ENCODE peak calls at places on chromosomes 5 and 9, in ten cellular contexts. B, G, N, U, L, F, J, S, P and Z are unnamed samples.

GRCh38 chr9:32518276-32518675 is 7.7 kb downstream of the RIGI start:
- DNase-seq in U (no peak), P (no peak), L (no peak), S (no peak), N (no peak), F (no peak), G (no peak), J (no peak), B (no peak), Z (no peak)

GRCh38 chr9:129382281-129383004 is 204.4 kb upstream of the IER5L start:
- DNase-seq in J (no peak), S (no peak), L (no peak), G (no peak), U (no peak), N (peak; percentile 29), B (no peak), F (no peak), P (no peak), Z (no peak)

GRCh38 chr9:98698856-98699255 is 9.9 kb downstream of the GABBR2 start:
- DNase-seq in S (no peak), U (no peak), B (no peak), J (no peak), F (no peak), N (no peak), L (no peak), P (no peak), G (no peak), Z (no peak)

GRCh38 chr5:73443725-73444498 is 4.7 kb downstream of the FOXD1 start:
- DNase-seq in G (no peak), L (no peak), B (no peak), F (no peak), J (no peak), U (no peak), S (no peak), P (no peak), N (no peak), Z (no peak)

GRCh38 chr5:14729448-14730385 is 65.2 kb downstream of the OTULIN start:
- DNase-seq in J (no peak), L (no peak), B (no peak), F (no peak), G (no peak), P (no peak), S (no peak), N (no peak), U (no peak), Z (peak; percentile 66)

GRCh38 chr9:76756273-76756650 is 8.0 kb upstream of the PCA3 start:
- DNase-seq in F (peak; percentile 11), L (no peak), J (peak; percentile 29), N (no peak), P (peak; percentile 24), G (no peak), U (no peak), B (peak; percentile 4), S (peak; percentile 42), Z (peak; percentile 49)

GRCh38 chr9:92332577-92333287 is 7.0 kb downstream of the CENPP start:
- DNase-seq in P (no peak), U (no peak), F (no peak), S (no peak), J (no peak), G (no peak), N (no peak), B (no peak), L (no peak), Z (no peak)

GRCh38 chr5:149283611-149284480 is 12.2 kb downstream of the AFAP1L1 start:
- DNase-seq in F (no peak), U (no peak), L (no peak), P (peak; percentile 66), B (no peak), S (no peak), J (no peak), G (no peak), N (no peak), Z (no peak)

GRCh38 chr5:10562202-10563131 is 1.4 kb upstream of the ANKRD33B start:
- DNase-seq in G (no peak), J (no peak), L (no peak), F (no peak), U (no peak), B (no peak), S (no peak), P (no peak), N (no peak), Z (no peak)

GRCh38 chr5:92353107-92354030 is 970.3 kb upstream of the ARRDC3 start:
- DNase-seq in F (no peak), U (no peak), P (no peak), B (peak; percentile 77), G (no peak), N (no peak), L (no peak), J (no peak), S (peak; percentile 49), Z (no peak)

GRCh38 chr9:137621131-137621757 is 2.4 kb downstream of the EHMT1 start:
- DNase-seq in N (no peak), L (no peak), U (no peak), G (no peak), B (peak; percentile 19), J (no peak), P (no peak), S (peak; percentile 51), F (no peak), Z (peak; percentile 30)

GRCh38 chr5:68433921-68434879 is 218.6 kb downstream of the PIK3R1 start:
- DNase-seq in B (peak; percentile 78), S (peak; percentile 88), P (peak; percentile 80), J (no peak), U (peak; percentile 56), G (peak; percentile 77), F (no peak), N (peak; percentile 68), L (peak; percentile 94), Z (no peak)

GRCh38 chr5:37519304-37519703 is 140.2 kb downstream of the WDR70 start:
- DNase-seq in B (no peak), F (no peak), L (no peak), P (no peak), S (no peak), U (no peak), J (no peak), N (no peak), G (no peak), Z (no peak)

GRCh38 chr5:38347040-38347763 is 88.8 kb downstream of the EGFLAM start:
- DNase-seq in N (no peak), S (peak; percentile 28), L (no peak), G (no peak), B (peak; percentile 20), F (no peak), P (no peak), J (no peak), U (no peak), Z (no peak)

GRCh38 chr9:37967272-37967581 is 63.3 kb upstream of the SLC25A51 start:
- DNase-seq in P (no peak), J (no peak), G (no peak), F (no peak), S (no peak), L (no peak), U (no peak), N (no peak), B (no peak), Z (no peak)
- H3K27ac ChIP-seq in P (no peak overlapping the region), J (peak overlapping the region; percentile 96), G (no peak overlapping the region), F (no peak overlapping the region), S (peak overlapping the region; percentile 85), L (no peak overlapping the region), U (no peak overlapping the region), N (no peak overlapping the region), B (peak overlapping the region; percentile 99), Z (no peak overlapping the region)

GRCh38 chr5:61115968-61116367 is 46.3 kb downstream of the SMIM15 start:
- DNase-seq in U (no peak), P (no peak), S (no peak), N (no peak), B (no peak), G (no peak), F (no peak), L (no peak), J (no peak), Z (no peak)

GRCh38 chr5:61123145-61123544 is 39.1 kb downstream of the SMIM15 start:
- DNase-seq in F (no peak), N (no peak), S (no peak), P (no peak), L (no peak), U (no peak), J (no peak), B (peak; percentile 13), G (no peak), Z (no peak)

GRCh38 chr5:61120534-61120933 is 41.7 kb downstream of the SMIM15 start:
- DNase-seq in S (no peak), B (peak; percentile 34), L (no peak), F (no peak), G (no peak), U (no peak), J (no peak), N (no peak), P (no peak), Z (no peak)
- H3K27ac ChIP-seq in S (no peak overlapping the region), B (no peak overlapping the region), L (no peak overlapping the region), F (no peak overlapping the region), G (no peak overlapping the region), U (no peak overlapping the region), J (no peak overlapping the region), N (no peak overlapping the region), P (no peak overlapping the region), Z (no peak overlapping the region)

DNA sequence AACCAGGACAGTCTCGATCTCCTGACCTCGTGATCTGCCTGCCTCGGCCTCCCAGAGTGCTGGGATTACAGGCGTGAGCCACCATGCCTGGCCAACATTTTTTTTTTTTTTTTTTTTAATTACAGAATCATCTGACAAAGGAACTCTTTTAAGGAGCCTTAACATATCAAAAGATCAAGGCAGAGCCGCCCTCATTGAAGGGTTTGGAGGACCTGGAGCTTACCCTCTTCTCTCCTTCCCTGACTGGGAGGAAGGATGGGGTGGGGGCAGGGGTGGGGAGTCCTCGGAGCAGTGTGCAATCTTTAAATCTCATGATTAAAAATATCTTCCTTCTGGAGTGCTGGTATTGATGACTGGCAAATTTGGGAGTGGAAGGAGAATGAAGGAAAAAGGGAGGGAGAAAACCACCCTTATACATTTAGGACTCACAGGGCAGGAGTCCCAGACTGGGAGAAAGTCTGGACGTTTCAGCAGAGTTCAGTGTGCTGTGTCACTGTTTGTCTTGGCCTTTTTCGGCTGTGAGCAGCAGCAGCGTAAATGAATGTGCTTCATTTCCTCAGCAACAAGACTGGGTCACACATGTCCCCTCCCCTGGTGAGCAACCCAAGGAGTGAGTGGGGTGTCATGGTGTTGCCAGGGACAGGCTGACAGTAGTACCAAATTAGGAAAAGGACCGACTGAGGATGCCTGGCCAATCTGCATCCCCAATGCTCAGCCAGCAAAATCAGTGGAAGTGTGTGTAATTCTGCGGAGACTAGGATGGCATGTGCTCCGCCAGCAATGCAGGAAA is 115.3 kb upstream of the BNC2 start:
- DNase-seq in N (peak; percentile 16), P (no peak), L (no peak), B (peak; percentile 25), J (no peak), U (no peak), S (peak; percentile 19), F (no peak), G (no peak), Z (no peak)
- H3K27ac ChIP-seq in N (no peak overlapping the region), P (no peak overlapping the region), L (no peak overlapping the region), B (no peak overlapping the region), J (no peak overlapping the region), U (no peak overlapping the region), S (peak overlapping the region; percentile 13), F (no peak overlapping the region), G (no peak overlapping the region), Z (no peak overlapping the region)

DNA sequence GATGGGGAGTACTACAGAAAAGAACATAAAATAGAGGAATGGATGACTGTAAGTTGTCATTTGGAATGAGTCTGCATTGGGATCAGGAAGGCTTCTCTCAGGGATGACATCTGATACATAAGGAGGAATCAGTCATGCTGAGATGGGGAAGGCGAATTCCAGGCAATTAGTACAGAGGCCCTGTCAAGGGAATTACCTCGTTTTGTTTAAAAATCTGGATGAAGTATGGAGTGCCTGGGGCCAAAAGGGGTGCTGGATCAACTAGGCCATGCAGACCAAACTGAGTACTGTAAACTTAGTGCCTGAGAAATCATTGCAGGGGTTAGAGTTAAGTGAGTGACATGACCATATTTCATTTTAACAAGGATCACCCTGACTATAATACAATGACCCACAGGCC is 30.5 kb downstream of the JAKMIP2 start:
- DNase-seq in L (no peak), P (no peak), F (no peak), B (no peak), S (no peak), U (no peak), G (no peak), J (no peak), N (no peak), Z (no peak)
- H3K27ac ChIP-seq in L (no peak overlapping the region), P (no peak overlapping the region), F (peak overlapping the region; percentile 38), B (no peak overlapping the region), S (no peak overlapping the region), U (no peak overlapping the region), G (no peak overlapping the region), J (peak overlapping the region; percentile 74), N (no peak overlapping the region), Z (no peak overlapping the region)